ENCODE peak calls at places on chromosomes 2 and 18, in four cellular contexts. F, A, C and S are unnamed samples.
A peak's percentile ranks its signal among the peaks of the same experiment; 100 is the strongest.

GRCh38 chr18:60554961-60555360 is 182.4 kb upstream of the MC4R start:
- DNase-seq in A (no peak), F (no peak), C (no peak), S (no peak)

GRCh38 chr2:86398500-86398899 is 42.7 kb upstream of the KDM3A start:
- DNase-seq in F (no peak), C (no peak), A (no peak), S (no peak)

GRCh38 chr2:44533508-44533907 is 171.8 kb downstream of the CAMKMT start:
- DNase-seq in F (no peak), C (no peak), A (no peak), S (no peak)

GRCh38 chr2:26922638-26923466 is 47.6 kb upstream of the MAPRE3 start:
- DNase-seq in F (peak; percentile 60), A (peak; percentile 58), C (peak; percentile 62), S (peak; percentile 52)

GRCh38 chr2:81195774-81196382 is 891.3 kb upstream of the LRRTM1 start:
- DNase-seq in F (no peak), A (no peak), C (no peak), S (no peak)

GRCh38 chr2:39659765-39660611 is 5.7 kb upstream of the TMEM178A start:
- DNase-seq in C (no peak), F (no peak), A (no peak), S (no peak)

GRCh38 chr2:18883626-18884456 is 294.5 kb upstream of the NT5C1B start:
- DNase-seq in A (no peak), C (no peak), F (no peak), S (no peak)

GRCh38 chr2:58042486-58042970 is 4.1 kb upstream of the VRK2 start:
- DNase-seq in C (no peak), F (peak; percentile 63), A (peak; percentile 58), S (peak; percentile 81)

GRCh38 chr2:37582911-37583310 is 88.5 kb downstream of the CDC42EP3 start:
- DNase-seq in F (no peak), C (no peak), A (no peak), S (no peak)

GRCh38 chr2:120893874-120894584 is 158.4 kb downstream of the GLI2 start:
- DNase-seq in C (no peak), A (no peak), F (no peak), S (peak; percentile 77)

GRCh38 chr2:236335696-236336574 is 71.7 kb upstream of the ASB18 start:
- DNase-seq in C (no peak), A (no peak), F (no peak), S (no peak)

GRCh38 chr2:233711312-233712008 is 1.2 kb upstream of the UGT1A5 start:
- DNase-seq in A (peak; percentile 83), F (peak; percentile 68), C (peak; percentile 23), S (peak; percentile 96)

DNA sequence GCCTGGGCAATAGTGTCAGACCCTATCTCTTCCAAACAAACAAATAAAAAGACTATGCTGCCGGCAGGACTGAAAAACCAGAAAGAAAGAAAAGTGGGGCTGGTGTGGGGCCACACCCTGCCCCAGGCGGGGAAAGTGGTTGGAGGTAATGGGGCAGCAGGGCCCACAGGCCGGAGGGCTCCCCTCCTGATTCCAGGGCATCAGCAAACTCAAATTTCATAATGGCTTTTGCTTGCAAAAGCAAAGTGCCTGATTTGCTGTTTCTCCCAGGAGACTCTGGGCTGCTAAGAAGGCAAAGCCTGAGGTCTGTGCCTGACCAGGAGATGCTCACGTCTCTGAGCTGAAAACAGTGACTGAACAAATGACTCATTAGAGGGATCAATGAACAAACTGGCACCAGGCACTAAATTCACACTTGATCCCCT is 121.9 kb downstream of the HDAC4 start:
- DNase-seq in A (peak; percentile 14), C (no peak), F (no peak), S (no peak)
- H3K4me1 ChIP-seq in A (peaks cover 46% of the 10 kb centered on the region), C (no peaks in the 10 kb centered on the region), F (peaks cover 48% of the 10 kb centered on the region), S (no peaks in the 10 kb centered on the region)

DNA sequence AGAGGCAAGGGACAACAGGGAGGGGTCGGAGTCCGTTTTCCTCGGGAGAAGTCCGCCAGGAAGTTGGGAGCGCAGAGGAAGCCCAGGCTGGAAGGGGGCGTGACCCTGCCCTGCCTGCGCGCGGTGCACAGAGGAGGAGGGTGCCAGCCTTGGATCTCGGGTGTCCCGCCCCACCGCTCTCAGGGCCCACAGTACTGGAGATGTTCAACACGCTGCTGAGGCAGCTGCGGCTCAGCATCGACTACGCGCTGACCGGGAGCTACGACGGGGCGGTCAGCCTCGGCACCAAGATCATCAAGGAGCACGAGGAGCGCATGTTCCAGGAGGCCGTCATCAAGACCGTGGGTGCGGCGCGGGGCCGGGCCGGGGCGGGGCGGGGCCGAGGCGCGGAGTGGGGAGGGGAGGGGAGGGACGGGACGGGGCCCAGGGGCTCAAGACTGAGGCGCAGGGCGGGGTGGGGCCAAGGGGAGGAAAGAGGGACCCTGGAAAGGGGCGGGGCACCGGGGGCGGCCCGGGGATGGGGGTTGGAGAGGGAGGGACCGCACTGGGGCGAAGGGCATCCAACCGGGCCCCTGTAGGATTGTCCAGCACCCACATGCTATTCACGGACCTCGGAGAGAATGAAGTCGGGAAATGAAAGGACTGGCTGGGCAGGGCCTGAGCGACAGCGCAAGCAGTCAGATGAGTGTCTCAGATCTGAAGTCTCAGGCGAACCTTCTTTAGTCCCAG is 36.6 kb downstream of the POMC start:
- DNase-seq in A (no peak), F (no peak), C (no peak), S (no peak)
- H3K4me3 ChIP-seq in A (no peak overlapping the region), F (no peak overlapping the region), C (no peak overlapping the region), S (no peak overlapping the region)

GRCh38 chr2:73956211-73956865 is 28.4 kb upstream of the TET3 start:
- DNase-seq in F (no peak), A (no peak), C (no peak), S (no peak)
- H3K36me3 ChIP-seq in F (peaks cover 80% of the 10 kb centered on the region), A (no peaks in the 10 kb centered on the region), C (no peaks in the 10 kb centered on the region), S (peaks cover 78% of the 10 kb centered on the region)

GRCh38 chr2:239072786-239073185 is 224.9 kb downstream of the TWIST2 start:
- DNase-seq in F (no peak), C (no peak), A (no peak), S (no peak)
- H3K4me1 ChIP-seq in F (no peaks in the 10 kb centered on the region), C (no peaks in the 10 kb centered on the region), A (no peaks in the 10 kb centered on the region), S (no peaks in the 10 kb centered on the region)

DNA sequence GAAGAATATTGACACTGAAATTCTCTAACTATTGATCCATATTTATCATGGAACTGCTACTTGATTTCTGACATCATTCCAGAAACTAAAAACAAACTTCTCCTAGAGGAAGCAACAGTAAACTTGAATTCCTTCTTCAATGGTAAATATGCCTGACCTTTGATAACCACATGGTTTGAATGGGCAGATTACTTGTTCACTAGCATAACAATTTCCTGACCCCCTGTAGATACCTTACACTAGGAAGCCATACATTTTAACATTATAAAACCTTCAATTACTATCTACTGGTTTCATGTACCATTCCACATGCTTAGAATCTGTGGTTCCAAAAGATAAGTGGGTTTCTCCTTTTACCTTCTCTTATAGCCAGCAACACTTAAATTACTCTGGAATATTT is 36.5 kb upstream of the DSG1 start:
- DNase-seq in C (no peak), F (no peak), A (no peak), S (no peak)
- H3K4me3 ChIP-seq in C (no peak overlapping the region), F (no peak overlapping the region), A (no peak overlapping the region), S (no peak overlapping the region)

GRCh38 chr2:240766072-240766471 is 53.9 kb downstream of the KIF1A start:
- DNase-seq in F (no peak), A (no peak), C (no peak), S (no peak)

GRCh38 chr2:240765007-240765406 is 55.0 kb downstream of the KIF1A start:
- DNase-seq in F (no peak), A (no peak), C (no peak), S (no peak)

GRCh38 chr2:240768216-240768615 is 51.8 kb downstream of the KIF1A start:
- DNase-seq in F (no peak), C (no peak), A (no peak), S (no peak)

GRCh38 chr2:240767341-240767740 is 52.7 kb downstream of the KIF1A start:
- DNase-seq in F (no peak), C (no peak), A (no peak), S (no peak)

GRCh38 chr2:240769096-240769495 is 50.9 kb downstream of the KIF1A start:
- DNase-seq in A (no peak), C (no peak), F (no peak), S (no peak)
- H3K36me3 ChIP-seq in A (no peaks in the 10 kb centered on the region), C (no peaks in the 10 kb centered on the region), F (no peaks in the 10 kb centered on the region), S (peaks cover 100% of the 10 kb centered on the region)

DNA sequence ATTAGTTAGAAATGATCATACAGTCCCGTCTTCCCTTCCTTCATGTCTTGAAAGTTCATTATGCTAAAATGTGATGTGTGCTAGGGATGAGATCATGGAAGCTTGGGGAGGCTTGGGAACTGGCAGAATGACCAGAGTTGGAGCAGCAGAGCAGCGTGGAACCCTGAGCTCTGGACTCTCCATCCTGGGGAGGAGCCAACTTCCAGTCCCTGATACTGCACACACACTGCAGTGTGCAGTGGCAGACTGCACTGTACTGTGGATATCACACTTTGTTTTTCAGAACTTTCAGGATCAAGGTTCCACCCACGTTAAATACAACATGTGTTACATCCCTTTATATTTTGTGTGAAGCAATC is 27.3 kb upstream of the GREB1 start:
- DNase-seq in C (peak; percentile 54), F (no peak), A (no peak), S (no peak)
- H3K4me1 ChIP-seq in C (peaks cover 6% of the 10 kb centered on the region), F (peaks cover 4% of the 10 kb centered on the region), A (no peaks in the 10 kb centered on the region), S (no peaks in the 10 kb centered on the region)

GRCh38 chr2:127100261-127101047 is 6.5 kb downstream of the BIN1 start:
- DNase-seq in F (no peak), C (no peak), A (peak; percentile 29), S (no peak)
- H3K4me3 ChIP-seq in F (no peak overlapping the region), C (no peak overlapping the region), A (no peak overlapping the region), S (no peak overlapping the region)

DNA sequence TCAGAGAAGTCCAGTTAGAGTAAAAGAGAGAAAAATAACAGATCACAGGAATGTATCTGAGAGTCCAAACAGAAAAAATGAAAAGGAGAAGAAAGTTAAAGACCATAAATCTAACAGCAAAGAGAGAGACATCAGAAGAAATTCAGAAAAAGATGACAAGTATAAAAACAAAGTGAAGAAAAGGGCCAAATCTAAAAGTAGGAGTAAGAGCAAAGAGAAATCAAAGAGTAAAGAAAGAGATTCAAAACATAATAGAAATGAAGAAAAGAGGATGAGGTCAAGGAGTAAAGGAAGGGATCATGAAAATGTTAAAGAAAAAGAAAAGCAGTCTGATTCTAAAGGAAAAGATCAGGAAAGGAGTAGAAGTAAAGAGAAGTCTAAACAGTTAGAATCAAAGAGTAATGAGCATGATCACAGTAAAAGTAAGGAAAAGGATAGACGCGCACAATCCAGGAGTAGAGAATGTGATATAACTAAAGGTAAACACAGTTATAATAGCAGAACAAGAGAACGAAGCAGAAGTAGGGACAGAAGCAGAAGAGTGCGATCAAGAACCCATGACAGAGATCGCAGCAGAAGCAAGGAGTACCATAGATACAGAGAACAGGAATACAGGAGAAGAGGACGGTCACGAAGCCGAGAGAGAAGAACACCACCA is 52.4 kb downstream of the PPIG start:
- DNase-seq in C (no peak), F (no peak), A (no peak), S (no peak)
- H3K36me3 ChIP-seq in C (no peaks in the 10 kb centered on the region), F (peaks cover 82% of the 10 kb centered on the region), A (no peaks in the 10 kb centered on the region), S (peaks cover 55% of the 10 kb centered on the region)